ENCODE peak calls at places on chromosomes 4 and X, in five cellular contexts. S, X, U, L and H are unnamed samples.
A peak's percentile ranks its signal among the peaks of the same experiment; 100 is the strongest.

GRCh38 chrX:120301497-120301896 is 9.8 kb downstream of the TMEM255A start:
- DNase-seq in X (no peak), U (no peak), L (no peak), S (no peak), H (no peak)

GRCh38 chrX:11064851-11065600 is 46.1 kb upstream of the HCCS start:
- DNase-seq in U (no peak), S (no peak), L (peak; percentile 55), X (no peak), H (peak; percentile 19)

GRCh38 chr4:117771647-117772337 is 262.5 kb upstream of the NDST3 start:
- DNase-seq in L (no peak), S (no peak), X (no peak), U (no peak), H (no peak)

GRCh38 chr4:10787365-10787764 is 102.8 kb upstream of the CLNK start:
- DNase-seq in S (no peak), U (no peak), X (no peak), L (no peak), H (no peak)

GRCh38 chrX:75997692-75998091 is 175.2 kb upstream of the PBDC1 start:
- DNase-seq in S (no peak), U (no peak), X (no peak), L (no peak), H (no peak)

GRCh38 chr4:44368413-44369167 is 80.0 kb downstream of the KCTD8 start:
- DNase-seq in U (no peak), L (no peak), X (no peak), S (no peak), H (no peak)

GRCh38 chrX:103520391-103520790 is 1.1 kb upstream of the RAB40A start:
- DNase-seq in S (no peak), L (peak; percentile 74), X (no peak), U (no peak), H (no peak)

GRCh38 chr4:119130365-119131065 is 5.1 kb upstream of the MYOZ2 start:
- DNase-seq in X (no peak), U (no peak), S (no peak), L (peak; percentile 79), H (no peak)

GRCh38 chrX:153794018-153794896 is at the start of the genes IDH3G and SSR4:
- DNase-seq in U (peak; percentile 97), S (peak; percentile 96), L (peak; percentile 95), X (peak; percentile 95), H (peak; percentile 94)

GRCh38 chr4:141416677-141417363 is 196.1 kb downstream of the ZNF330 start:
- DNase-seq in L (peak; percentile 49), S (no peak), U (no peak), X (no peak), H (no peak)

GRCh38 chr4:6076391-6076790 is 58.2 kb upstream of the C4orf50 start:
- DNase-seq in X (no peak), S (no peak), L (no peak), U (no peak), H (no peak)

GRCh38 chr4:139245590-139245989 is 34.4 kb downstream of the MGARP start:
- DNase-seq in S (no peak), U (no peak), L (no peak), X (no peak), H (no peak)

GRCh38 chr4:23455482-23455881 is 434.4 kb downstream of the PPARGC1A start:
- DNase-seq in L (peak; percentile 40), X (no peak), S (peak; percentile 38), U (peak; percentile 3), H (no peak)

GRCh38 chr4:61896717-61897116 is 696.6 kb downstream of the ADGRL3 start:
- DNase-seq in U (no peak), S (no peak), L (no peak), X (no peak), H (no peak)

GRCh38 chr4:183838987-183839712 is 66.0 kb upstream of the STOX2 start:
- DNase-seq in S (peak; percentile 39), L (peak; percentile 53), U (peak; percentile 33), X (no peak), H (no peak)

GRCh38 chr4:183840311-183840710 is 64.8 kb upstream of the STOX2 start:
- DNase-seq in U (peak; percentile 74), X (no peak), L (peak; percentile 85), S (peak; percentile 92), H (peak; percentile 61)

GRCh38 chr4:183842134-183842838 is 62.8 kb upstream of the STOX2 start:
- DNase-seq in X (no peak), U (no peak), S (no peak), L (no peak), H (no peak)

GRCh38 chr4:183837222-183837621 is 67.9 kb upstream of the STOX2 start:
- DNase-seq in L (no peak), S (no peak), U (no peak), X (no peak), H (no peak)

GRCh38 chr4:183841001-183841400 is 64.1 kb upstream of the STOX2 start:
- DNase-seq in X (no peak), U (no peak), L (no peak), S (no peak), H (no peak)
- TF ChIP-seq CTCF in X (no peak), U (no peak), L (no peak), S (no peak), H (no peak)

DNA sequence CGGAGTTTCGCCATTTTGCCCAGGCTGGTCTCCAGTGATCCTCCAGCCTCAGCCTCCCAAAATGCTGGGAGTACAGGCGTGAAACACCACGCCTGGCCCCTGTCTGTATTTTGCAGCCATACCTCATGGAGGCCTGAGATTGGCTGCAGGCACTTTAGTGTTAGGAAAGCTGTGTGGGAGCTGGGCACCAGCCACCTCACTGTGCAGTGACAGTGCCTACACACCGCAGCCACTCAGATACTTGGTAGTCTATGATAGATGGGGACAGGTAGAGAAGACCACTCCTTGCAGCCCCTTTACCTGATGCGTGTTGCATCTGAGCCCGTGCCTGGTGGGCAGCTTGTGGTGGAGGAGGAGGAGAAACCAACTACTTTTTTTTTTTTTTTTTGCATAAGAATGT is 16.3 kb downstream of the SMS start:
- DNase-seq in L (no peak), U (no peak), X (no peak), S (no peak), H (no peak)
- H3K27ac ChIP-seq in L (no peak overlapping the region), U (no peak overlapping the region), X (no peak overlapping the region), S (no peak overlapping the region), H (no peak overlapping the region)

GRCh38 chr4:128388352-128388630 is 100.7 kb upstream of the PGRMC2 start:
- DNase-seq in L (no peak), S (no peak), X (no peak), U (peak; percentile 35), H (no peak)

GRCh38 chr4:128385683-128386304 is 98.2 kb upstream of the PGRMC2 start:
- DNase-seq in S (no peak), X (no peak), L (peak; percentile 87), U (peak; percentile 77), H (peak; percentile 80)

GRCh38 chr4:128387600-128388351 is 100.2 kb upstream of the PGRMC2 start:
- DNase-seq in U (no peak), L (no peak), X (no peak), S (no peak), H (peak; percentile 62)

GRCh38 chr4:128385199-128385598 is 97.6 kb upstream of the PGRMC2 start:
- DNase-seq in S (no peak), X (no peak), L (no peak), U (no peak), H (no peak)

DNA sequence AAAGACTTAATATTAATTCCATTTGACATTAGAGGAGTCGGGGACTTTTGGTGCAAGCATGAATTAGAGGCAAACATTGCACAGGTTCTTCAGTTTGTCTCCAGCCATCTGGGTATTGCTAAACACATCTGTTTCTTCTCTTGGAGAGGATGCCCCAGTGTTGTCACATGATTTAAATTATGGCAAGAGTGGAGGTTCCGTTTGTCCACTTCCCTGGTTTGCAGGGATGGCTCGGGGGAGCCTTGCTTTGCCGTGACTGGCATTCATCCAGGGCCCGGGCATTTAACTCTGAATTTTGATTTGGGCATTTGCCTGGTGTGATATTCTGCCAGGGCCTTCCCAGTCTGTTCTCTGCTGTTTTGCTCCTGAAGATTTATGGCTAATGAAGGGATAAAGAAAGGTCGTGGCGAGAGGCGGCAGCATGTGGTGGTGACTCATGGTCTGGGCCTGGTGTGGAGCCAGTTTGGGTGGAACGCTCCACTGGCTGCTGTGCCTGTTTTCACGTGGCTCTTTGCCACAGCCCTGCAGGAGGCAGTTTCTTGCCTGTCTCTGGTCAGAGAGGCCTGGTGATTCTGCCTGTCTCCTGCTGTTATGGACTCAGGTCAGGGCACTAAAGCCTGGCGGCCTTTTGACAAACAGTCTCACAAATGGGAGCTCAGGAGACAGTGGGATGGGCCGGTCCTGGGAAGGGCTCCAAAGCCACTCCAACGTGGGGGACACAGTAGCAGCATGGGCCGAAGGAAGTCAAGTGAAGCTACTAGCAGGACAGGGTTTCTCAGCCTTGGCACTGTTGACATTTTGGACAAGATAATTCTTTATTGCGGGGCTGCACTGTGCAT is 99.4 kb upstream of the PGRMC2 start:
- DNase-seq in L (peak; percentile 99), X (peak; percentile 94), S (peak; percentile 71), U (peak; percentile 90), H (peak; percentile 70)
- TF ChIP-seq CTCF in L (no peak), X (no peak), S (no peak), U (no peak), H (no peak)

DNA sequence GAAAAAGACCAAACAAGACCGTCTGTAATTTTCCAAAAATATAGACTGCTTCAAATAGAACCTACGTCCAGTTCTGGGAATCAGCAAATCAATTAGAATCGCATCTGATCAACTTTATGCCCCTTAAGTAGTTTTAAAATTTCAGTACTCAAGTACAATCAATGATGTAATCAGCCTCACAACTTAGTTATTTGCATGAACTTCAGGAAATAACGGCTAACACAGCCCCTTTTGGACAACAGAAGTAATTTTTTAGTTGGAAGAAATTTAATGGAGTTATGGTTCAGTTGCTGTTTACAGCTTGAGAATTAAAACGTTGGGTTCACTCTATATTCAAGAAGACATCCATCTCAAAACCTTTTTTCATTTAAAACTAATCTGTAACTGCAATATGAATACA is 1.1 kb downstream of the TAPT1 start:
- DNase-seq in X (no peak), L (peak; percentile 55), U (peak; percentile 4), S (no peak), H (no peak)
- H3K27ac ChIP-seq in X (no peak overlapping the region), L (no peak overlapping the region), U (peak overlapping the region; percentile 60), S (peak overlapping the region; percentile 97), H (no peak overlapping the region)

GRCh38 chrX:139106111-139106510 is 394.6 kb upstream of the FGF13 start:
- DNase-seq in L (peak; percentile 13), X (no peak), S (peak; percentile 3), U (no peak), H (no peak)
- TF ChIP-seq CTCF in L (no peak), X (no peak), S (no peak), U (no peak), H (no peak)

GRCh38 chrX:72621163-72621562 is 48.5 kb upstream of the HDAC8 start:
- DNase-seq in L (no peak), U (peak; percentile 74), S (no peak), X (no peak), H (no peak)
- H3K27ac ChIP-seq in L (peak overlapping the region; percentile 70), U (peak overlapping the region; percentile 97), S (peak overlapping the region; percentile 97), X (peak overlapping the region; percentile 78), H (no peak overlapping the region)